ENCODE peak calls at places on chromosomes 11 and 22, in four cellular contexts. C is PC-3, D is stomach, U is IMR-90. O is an unnamed sample.
A peak's percentile ranks its signal among the peaks of the same experiment; 100 is the strongest.

GRCh38 chr22:43213962-43214361 is 27.0 kb upstream of the TTLL12 start:
- DNase-seq in C (no peak), D (no peak), U (no peak), O (no peak)

GRCh38 chr11:45102361-45102809 is 44.1 kb upstream of the PRDM11 start:
- DNase-seq in C (no peak), D (no peak), U (no peak), O (no peak)

GRCh38 chr11:122791836-122792235 is 46.5 kb upstream of the CRTAM start:
- DNase-seq in C (peak; percentile 52), D (no peak), U (peak; percentile 78), O (no peak)

GRCh38 chr22:46578251-46578823 is 40.9 kb upstream of the CELSR1 start:
- DNase-seq in C (no peak), D (no peak), U (no peak), O (no peak)

GRCh38 chr11:14411818-14412217 is 52.8 kb upstream of the RRAS2 start:
- DNase-seq in C (peak; percentile 93), D (no peak), U (peak; percentile 89), O (no peak)

GRCh38 chr11:124122123-124122522 is 6.9 kb downstream of the VWA5A start:
- DNase-seq in C (no peak), D (no peak), U (no peak), O (no peak)

GRCh38 chr11:93740802-93741093 is 547 bp downstream of the TAF1D start:
- DNase-seq in C (peak; percentile 63), D (peak; percentile 50), U (peak; percentile 49), O (peak; percentile 69)

GRCh38 chr11:117371453-117371852 is 43.8 kb downstream of the CEP164 start:
- DNase-seq in C (no peak), D (no peak), U (no peak), O (no peak)

GRCh38 chr11:61975638-61976419 is 8.4 kb upstream of the FTH1 start:
- DNase-seq in C (no peak), D (no peak), U (no peak), O (peak; percentile 57)

GRCh38 chr11:1559103-1559951 is 12.7 kb downstream of the DUSP8 start:
- DNase-seq in C (peak; percentile 92), D (peak; percentile 94), U (peak; percentile 66), O (peak; percentile 92)

GRCh38 chr11:66113132-66113856 is 43.2 kb downstream of the PACS1 start:
- DNase-seq in C (peak; percentile 98), D (no peak), U (peak; percentile 90), O (no peak)

GRCh38 chr22:17267661-17268330 is 48.6 kb upstream of the ADA2 start:
- DNase-seq in C (no peak), D (no peak), U (no peak), O (no peak)

GRCh38 chr22:41589260-41589600 is 410 bp downstream of the PMM1 start:
- DNase-seq in C (no peak), D (peak; percentile 31), U (no peak), O (no peak)

GRCh38 chr22:24681236-24681635 is 78.2 kb downstream of the GGT1 start:
- DNase-seq in C (peak; percentile 35), D (no peak), U (peak; percentile 93), O (no peak)

GRCh38 chr11:77726524-77726923 is 88.9 kb upstream of the CLNS1A start:
- DNase-seq in C (no peak), D (no peak), U (no peak), O (no peak)

GRCh38 chr22:11627798-11628650 is 3900.0 kb upstream of the OR11H1 start:
- DNase-seq in C (no peak), D (no peak), U (no peak), O (no peak)

GRCh38 chr11:110065189-110065588 is 28.0 kb upstream of the ZC3H12C start:
- DNase-seq in C (peak; percentile 89), D (no peak), U (no peak), O (no peak)

GRCh38 chr22:42938976-42939375 is 76.0 kb downstream of the PACSIN2 start:
- DNase-seq in C (no peak), D (no peak), U (no peak), O (no peak)

GRCh38 chr11:126355926-126356897 is 726 bp downstream of the ST3GAL4 start:
- DNase-seq in C (peak; percentile 31), D (no peak), U (no peak), O (peak; percentile 41)

GRCh38 chr22:21064917-21065864 is 19.4 kb downstream of the LRRC74B start:
- DNase-seq in C (no peak), D (no peak), U (no peak), O (no peak)

GRCh38 chr22:46714550-46714949 is 23.5 kb downstream of the CERK start:
- DNase-seq in C (no peak), D (no peak), U (peak; percentile 57), O (no peak)

GRCh38 chr11:79894111-79894510 is 453.3 kb upstream of the TENM4 start:
- DNase-seq in C (no peak), D (no peak), U (no peak), O (no peak)

GRCh38 chr11:88494857-88495256 is 157.3 kb upstream of the CTSC start:
- DNase-seq in C (peak; percentile 27), D (no peak), U (no peak), O (no peak)

GRCh38 chr22:22187299-22187698 is 57.3 kb upstream of the VPREB1 start:
- DNase-seq in C (no peak), D (no peak), U (no peak), O (no peak)

GRCh38 chr22:22182990-22183264 is 61.7 kb upstream of the VPREB1 start:
- DNase-seq in C (no peak), D (no peak), U (no peak), O (no peak)

GRCh38 chr22:22184277-22184807 is 60.2 kb upstream of the VPREB1 start:
- DNase-seq in C (no peak), D (no peak), U (no peak), O (no peak)

GRCh38 chr22:22185844-22186499 is 58.6 kb upstream of the VPREB1 start:
- DNase-seq in C (no peak), D (no peak), U (no peak), O (no peak)

DNA sequence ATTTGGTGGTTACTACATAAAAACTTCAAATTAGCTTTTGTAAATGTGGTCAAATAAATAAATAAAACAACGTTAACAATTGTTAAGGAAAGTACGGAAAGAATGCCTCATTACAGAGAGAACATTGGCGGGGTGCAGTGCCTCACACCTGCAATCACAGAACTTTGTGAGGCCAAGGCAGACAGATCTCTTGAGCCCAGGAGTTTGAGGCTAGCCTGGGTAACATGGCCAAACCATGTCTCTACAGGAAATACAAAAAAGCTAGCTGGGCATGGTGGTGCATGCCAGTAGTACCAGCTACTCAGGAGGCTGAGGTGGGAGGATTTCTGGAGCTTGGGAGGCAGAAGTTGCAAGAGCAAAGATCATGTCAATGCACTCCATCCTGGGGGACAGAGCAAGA is 59.4 kb upstream of the VPREB1 start:
- DNase-seq in C (no peak), D (no peak), U (no peak), O (no peak)
- H3K4me1 ChIP-seq in C (no peaks in the 10 kb centered on the region), D (no peaks in the 10 kb centered on the region), U (no peaks in the 10 kb centered on the region), O (no peaks in the 10 kb centered on the region)

DNA sequence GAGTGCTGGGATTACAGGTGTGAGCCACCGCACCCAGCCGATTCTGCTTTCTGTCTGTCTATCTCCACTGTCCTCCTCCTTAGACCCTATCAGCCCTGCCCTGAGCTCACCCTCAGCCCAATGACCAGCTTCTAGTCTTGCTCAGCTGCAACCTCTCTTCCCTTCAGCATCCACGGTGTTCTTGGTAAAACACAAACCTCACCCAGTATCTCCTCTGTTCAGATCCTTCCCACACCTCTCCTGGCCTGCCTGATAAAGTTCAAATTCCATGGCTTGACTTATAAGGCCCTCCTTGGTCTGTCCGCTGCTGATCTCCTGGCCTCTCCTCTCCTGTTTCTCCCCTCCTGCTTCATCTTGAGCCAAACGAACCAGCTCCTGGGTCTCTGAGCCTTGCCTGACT is 14.5 kb upstream of the NCF4 start:
- DNase-seq in C (no peak), D (no peak), U (no peak), O (no peak)
- TF ChIP-seq CTCF in C (no peak), D (no peak), U (no peak), O (no peak)

GRCh38 chr11:290621-291231 is 1.8 kb downstream of the PGGHG start:
- DNase-seq in C (no peak), D (no peak), U (no peak), O (no peak)

GRCh38 chr11:289145-289705 is 299 bp downstream of the PGGHG start:
- DNase-seq in C (no peak), D (no peak), U (no peak), O (no peak)

GRCh38 chr11:288328-289144 is at the start of gene PGGHG:
- DNase-seq in C (peak; percentile 41), D (peak; percentile 84), U (no peak), O (peak; percentile 88)

GRCh38 chr11:291281-292210 is 2.6 kb downstream of the PGGHG start:
- DNase-seq in C (no peak), D (no peak), U (no peak), O (no peak)

DNA sequence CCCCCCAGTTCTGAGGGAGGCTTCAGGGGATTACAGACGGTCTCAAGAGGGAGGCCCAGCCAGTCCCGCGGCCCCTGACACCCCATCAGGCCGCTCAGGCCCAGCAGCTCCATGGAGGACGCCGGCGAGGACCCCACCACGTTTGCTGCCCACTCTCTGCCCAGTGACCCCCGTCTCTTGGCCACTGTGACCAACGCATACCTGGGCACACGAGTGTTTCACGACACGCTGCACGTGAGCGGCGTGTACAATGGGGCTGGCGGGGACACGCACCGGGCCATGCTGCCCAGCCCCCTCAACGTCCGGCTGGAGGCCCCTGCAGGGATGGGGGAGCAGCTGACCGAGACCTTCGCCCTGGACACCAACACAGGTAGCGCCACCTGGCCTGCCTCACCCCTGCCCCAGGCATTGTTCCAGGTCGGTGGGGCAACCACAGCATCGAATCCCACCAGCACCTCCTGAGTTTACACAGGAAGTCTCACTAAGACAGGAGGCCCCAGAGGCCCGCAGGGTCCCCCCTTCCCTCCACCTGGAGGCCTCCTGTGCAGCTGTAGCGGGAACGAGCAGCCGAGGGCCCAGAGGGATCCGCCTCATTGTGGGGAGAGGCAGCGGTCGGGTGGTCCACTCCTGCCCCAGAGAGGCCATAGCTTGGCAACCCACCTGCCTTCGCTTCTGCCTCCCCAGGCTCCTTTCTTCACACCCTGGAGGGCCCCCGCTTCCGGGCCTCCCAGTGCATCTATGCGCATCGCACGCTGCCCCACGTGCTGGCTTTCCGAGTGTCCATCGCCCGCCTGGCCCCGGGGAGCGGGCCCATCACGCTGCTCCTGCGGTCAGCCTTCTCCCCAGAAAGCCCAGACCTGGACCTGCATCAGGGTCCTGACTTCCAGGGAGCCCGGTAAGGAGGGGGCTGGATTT is 1.0 kb downstream of the PGGHG start:
- DNase-seq in C (no peak), D (no peak), U (no peak), O (peak; percentile 47)
- H3K4me3 ChIP-seq in C (no peak overlapping the region), D (peak overlapping the region; percentile 79), U (peak overlapping the region; percentile 42), O (no peak overlapping the region)

GRCh38 chr22:37544955-37545702 is 15.2 kb upstream of the CDC42EP1 start:
- DNase-seq in C (peak; percentile 78), D (peak; percentile 90), U (peak; percentile 58), O (no peak)
- H3K4me1 ChIP-seq in C (peaks cover 28% of the 10 kb centered on the region), D (peaks cover 59% of the 10 kb centered on the region), U (peaks cover 30% of the 10 kb centered on the region), O (peaks cover 16% of the 10 kb centered on the region)

GRCh38 chr22:29799217-29799680 is 32.1 kb downstream of the UQCR10 start:
- DNase-seq in C (peak; percentile 92), D (peak; percentile 95), U (peak; percentile 94), O (peak; percentile 86)
- TF ChIP-seq CTCF in C (no peak), D (no peak), U (peak; percentile 19), O (no peak)